ENCODE peak calls at places on chromosomes 13 and 19, in nine cellular contexts. P is AG08395; X is HFFc6; O is hepatocyte; K is Daoy; D is occipital lobe; A is HCT116; S is naive thymus-derived CD8-positive, alpha-beta T cell; J is NCI-H1092. Q is an unnamed sample.

GRCh38 chr13:103104340-103104739 is 38.1 kb upstream of the SLC10A2 start:
- DNase-seq in P (no peak), X (no peak), O (no peak), K (peak; percentile 2), D (no peak), A (no peak), S (no peak), J (no peak), Q (no peak)

GRCh38 chr13:31835932-31836331 is 96.6 kb downstream of the RXFP2 start:
- DNase-seq in P (peak; percentile 59), X (peak; percentile 66), O (no peak), K (peak; percentile 56), D (no peak), A (no peak), S (no peak), J (no peak), Q (peak; percentile 87)

GRCh38 chr13:93878675-93879074 is 600.8 kb downstream of the DCT start:
- DNase-seq in P (no peak), X (no peak), O (no peak), K (no peak), D (no peak), A (no peak), S (no peak), J (no peak), Q (no peak)

GRCh38 chr19:5623397-5624153 is 692 bp downstream of the SAFB start:
- DNase-seq in P (no peak), X (no peak), O (peak; percentile 17), K (peak; percentile 13), D (no peak), A (no peak), S (peak; percentile 21), J (no peak), Q (no peak)

GRCh38 chr13:50566646-50567045 is 276.8 kb downstream of the DLEU7 start:
- DNase-seq in P (no peak), X (no peak), O (no peak), K (no peak), D (no peak), A (no peak), S (no peak), J (no peak), Q (no peak)

GRCh38 chr13:94192576-94192975 is 286.9 kb downstream of the DCT start:
- DNase-seq in P (no peak), X (peak; percentile 19), O (peak; percentile 21), K (peak; percentile 18), D (no peak), A (no peak), S (no peak), J (peak; percentile 11), Q (peak; percentile 61)

GRCh38 chr13:97018029-97018819 is 23.9 kb upstream of the OXGR1 start:
- DNase-seq in P (peak; percentile 56), X (peak; percentile 63), O (peak; percentile 70), K (peak; percentile 29), D (no peak), A (peak; percentile 52), S (peak; percentile 26), J (peak; percentile 26), Q (peak; percentile 70)

GRCh38 chr13:40094056-40094455 is 438.6 kb downstream of the COG6 start:
- DNase-seq in P (no peak), X (no peak), O (no peak), K (no peak), D (no peak), A (no peak), S (no peak), J (no peak), Q (no peak)

GRCh38 chr13:112943309-112944125 is 25.5 kb upstream of the MCF2L start:
- DNase-seq in P (peak; percentile 42), X (no peak), O (peak; percentile 77), K (peak; percentile 45), D (no peak), A (no peak), S (no peak), J (peak; percentile 46), Q (no peak)

GRCh38 chr13:91142572-91142971 is 204.9 kb upstream of the MIR17HG start:
- DNase-seq in P (no peak), X (no peak), O (peak; percentile 32), K (peak; percentile 43), D (no peak), A (no peak), S (no peak), J (peak; percentile 47), Q (peak; percentile 39)

GRCh38 chr19:7542556-7543348 is 7.2 kb downstream of the PNPLA6 start:
- DNase-seq in P (no peak), X (no peak), O (no peak), K (no peak), D (no peak), A (no peak), S (no peak), J (no peak), Q (no peak)

GRCh38 chr13:75250526-75251183 is 231.3 kb downstream of the TBC1D4 start:
- DNase-seq in P (peak; percentile 3), X (no peak), O (no peak), K (peak; percentile 27), D (no peak), A (no peak), S (no peak), J (no peak), Q (peak; percentile 84)

GRCh38 chr13:21671793-21672680 is 1.2 kb downstream of the FGF9 start:
- DNase-seq in P (no peak), X (no peak), O (no peak), K (no peak), D (no peak), A (no peak), S (no peak), J (no peak), Q (no peak)

GRCh38 chr19:4638828-4639530 is at the start of gene TNFAIP8L1:
- DNase-seq in P (peak; percentile 100), X (peak; percentile 91), O (peak; percentile 99), K (peak; percentile 98), D (peak; percentile 94), A (peak; percentile 88), S (peak; percentile 99), J (peak; percentile 96), Q (peak; percentile 91)

GRCh38 chr13:60431108-60431700 is 34.2 kb downstream of the TDRD3 start:
- DNase-seq in P (peak; percentile 56), X (peak; percentile 54), O (peak; percentile 69), K (peak; percentile 15), D (no peak), A (peak; percentile 46), S (no peak), J (peak; percentile 43), Q (peak; percentile 76)

GRCh38 chr13:113034451-113035208 is 65.6 kb downstream of the MCF2L start:
- DNase-seq in P (no peak), X (peak; percentile 46), O (peak; percentile 67), K (peak; percentile 51), D (peak; percentile 43), A (no peak), S (no peak), J (no peak), Q (peak; percentile 66)

GRCh38 chr19:48510421-48511268 is 990 bp downstream of the LMTK3 start:
- DNase-seq in P (peak; percentile 56), X (peak; percentile 19), O (peak; percentile 78), K (peak; percentile 72), D (peak; percentile 64), A (no peak), S (peak; percentile 75), J (peak; percentile 26), Q (peak; percentile 46)

GRCh38 chr19:28168557-28168956 is 1044.4 kb downstream of the UQCRFS1 start:
- DNase-seq in P (no peak), X (no peak), O (no peak), K (peak; percentile 29), D (no peak), A (no peak), S (no peak), J (no peak), Q (no peak)

GRCh38 chr19:44447864-44448674 is at the start of gene ZNF229:
- DNase-seq in P (peak; percentile 95), X (peak; percentile 88), O (peak; percentile 95), K (peak; percentile 92), D (peak; percentile 57), A (no peak), S (peak; percentile 75), J (peak; percentile 80), Q (peak; percentile 93)

GRCh38 chr19:55600336-55601028 is 394 bp downstream of the ZNF524 start:
- DNase-seq in P (no peak), X (no peak), O (peak; percentile 89), K (no peak), D (peak; percentile 70), A (no peak), S (no peak), J (peak; percentile 90), Q (no peak)

GRCh38 chr13:96816874-96817273 is 177.4 kb downstream of the OXGR1 start:
- DNase-seq in P (no peak), X (no peak), O (no peak), K (no peak), D (no peak), A (no peak), S (no peak), J (no peak), Q (no peak)

GRCh38 chr13:90184355-90184754 is 1163.1 kb upstream of the MIR17HG start:
- DNase-seq in P (no peak), X (no peak), O (no peak), K (no peak), D (no peak), A (no peak), S (no peak), J (no peak), Q (no peak)

GRCh38 chr19:19747357-19748220 is 14.7 kb upstream of the ZNF14 start:
- DNase-seq in P (no peak), X (no peak), O (no peak), K (no peak), D (no peak), A (no peak), S (no peak), J (no peak), Q (no peak)

GRCh38 chr13:44974056-44974798 is 15.0 kb downstream of the NUFIP1 start:
- DNase-seq in P (peak; percentile 35), X (no peak), O (no peak), K (peak; percentile 19), D (no peak), A (no peak), S (no peak), J (no peak), Q (peak; percentile 68)

GRCh38 chr13:32254916-32255743 is 60.0 kb downstream of the ZAR1L start:
- DNase-seq in P (no peak), X (no peak), O (no peak), K (no peak), D (no peak), A (no peak), S (no peak), J (no peak), Q (no peak)

GRCh38 chr13:113943821-113944565 is 29.9 kb downstream of the C13orf46 start:
- DNase-seq in P (no peak), X (no peak), O (no peak), K (no peak), D (no peak), A (no peak), S (no peak), J (no peak), Q (no peak)

GRCh38 chr13:44146162-44146561 is 227.5 kb upstream of the SERP2 start:
- DNase-seq in P (no peak), X (no peak), O (no peak), K (no peak), D (no peak), A (no peak), S (no peak), J (no peak), Q (no peak)

GRCh38 chr19:33460221-33460908 is 61.2 kb downstream of the PEPD start:
- DNase-seq in P (no peak), X (no peak), O (no peak), K (no peak), D (no peak), A (no peak), S (no peak), J (no peak), Q (no peak)

Q was measured in fibroblast of mammary gland.